ENCODE peak calls at places on chromosomes 6 and 20, in ten cellular contexts. One of them, this sample, is unnamed.

GRCh38 chr6:15555101-15556038 is 107.5 kb downstream of the DTNBP1 start:
- DNase-seq in AG09319: no peak
- DNase-seq in endothelial cell of umbilical vein: peak; percentile 26
- DNase-seq in GM06990: no peak
- DNase-seq in lung: no peak
- DNase-seq in cardiac muscle cell: no peak
- DNase-seq in activated B cell treated with CpG ODN at 0.5 μM for 24 hours: no peak
- DNase-seq in IMR-90: no peak
- DNase-seq in cardiac fibroblast: no peak
- DNase-seq in GM20000: no peak
- DNase-seq in this sample: no peak

GRCh38 chr6:14046476-14047068 is 71.0 kb upstream of the CD83 start:
- DNase-seq in GM06990: no peak
- DNase-seq in cardiac muscle cell: peak; percentile 68
- DNase-seq in endothelial cell of umbilical vein: peak; percentile 57
- DNase-seq in activated B cell treated with CpG ODN at 0.5 μM for 24 hours: no peak
- DNase-seq in cardiac fibroblast: peak; percentile 55
- DNase-seq in IMR-90: peak; percentile 48
- DNase-seq in lung: peak; percentile 49
- DNase-seq in AG09319: no peak
- DNase-seq in GM20000: peak; percentile 66
- DNase-seq in this sample: peak; percentile 62

GRCh38 chr6:124203812-124204167 is 400.1 kb downstream of the NKAIN2 start:
- DNase-seq in cardiac fibroblast: peak; percentile 21
- DNase-seq in endothelial cell of umbilical vein: no peak
- DNase-seq in cardiac muscle cell: no peak
- DNase-seq in IMR-90: no peak
- DNase-seq in activated B cell treated with CpG ODN at 0.5 μM for 24 hours: no peak
- DNase-seq in AG09319: no peak
- DNase-seq in GM06990: no peak
- DNase-seq in GM20000: no peak
- DNase-seq in lung: no peak
- DNase-seq in this sample: peak; percentile 78

GRCh38 chr20:20736303-20736702 is 23.9 kb upstream of the RALGAPA2 start:
- DNase-seq in cardiac muscle cell: no peak
- DNase-seq in endothelial cell of umbilical vein: no peak
- DNase-seq in AG09319: no peak
- DNase-seq in GM06990: no peak
- DNase-seq in IMR-90: no peak
- DNase-seq in activated B cell treated with CpG ODN at 0.5 μM for 24 hours: no peak
- DNase-seq in lung: no peak
- DNase-seq in cardiac fibroblast: no peak
- DNase-seq in GM20000: no peak
- DNase-seq in this sample: no peak

GRCh38 chr20:33789109-33789857 is 21.9 kb upstream of the CHMP4B start:
- DNase-seq in cardiac fibroblast: peak; percentile 95
- DNase-seq in lung: peak; percentile 92
- DNase-seq in activated B cell treated with CpG ODN at 0.5 μM for 24 hours: no peak
- DNase-seq in IMR-90: peak; percentile 96
- DNase-seq in AG09319: peak; percentile 56
- DNase-seq in GM06990: no peak
- DNase-seq in GM20000: no peak
- DNase-seq in cardiac muscle cell: peak; percentile 92
- DNase-seq in endothelial cell of umbilical vein: peak; percentile 99
- DNase-seq in this sample: peak; percentile 100

GRCh38 chr6:6918216-6918983 is 189.4 kb upstream of the RREB1 start:
- DNase-seq in cardiac muscle cell: no peak
- DNase-seq in IMR-90: peak; percentile 59
- DNase-seq in activated B cell treated with CpG ODN at 0.5 μM for 24 hours: no peak
- DNase-seq in AG09319: no peak
- DNase-seq in GM06990: peak; percentile 66
- DNase-seq in lung: no peak
- DNase-seq in cardiac fibroblast: peak; percentile 69
- DNase-seq in endothelial cell of umbilical vein: peak; percentile 8
- DNase-seq in GM20000: peak; percentile 83
- DNase-seq in this sample: peak; percentile 73

GRCh38 chr20:41650221-41650948 is 32.2 kb upstream of the CHD6 start:
- DNase-seq in AG09319: no peak
- DNase-seq in GM20000: no peak
- DNase-seq in cardiac fibroblast: no peak
- DNase-seq in activated B cell treated with CpG ODN at 0.5 μM for 24 hours: no peak
- DNase-seq in cardiac muscle cell: no peak
- DNase-seq in lung: no peak
- DNase-seq in endothelial cell of umbilical vein: no peak
- DNase-seq in IMR-90: no peak
- DNase-seq in GM06990: no peak
- DNase-seq in this sample: no peak

GRCh38 chr6:51842066-51842465 is 245.3 kb downstream of the PKHD1 start:
- DNase-seq in endothelial cell of umbilical vein: no peak
- DNase-seq in lung: no peak
- DNase-seq in AG09319: no peak
- DNase-seq in GM06990: no peak
- DNase-seq in cardiac fibroblast: no peak
- DNase-seq in cardiac muscle cell: no peak
- DNase-seq in activated B cell treated with CpG ODN at 0.5 μM for 24 hours: no peak
- DNase-seq in IMR-90: no peak
- DNase-seq in GM20000: no peak
- DNase-seq in this sample: no peak

GRCh38 chr20:7841967-7842301 is 98.3 kb downstream of the HAO1 start:
- DNase-seq in cardiac muscle cell: no peak
- DNase-seq in GM20000: no peak
- DNase-seq in IMR-90: peak; percentile 83
- DNase-seq in lung: no peak
- DNase-seq in GM06990: no peak
- DNase-seq in AG09319: peak; percentile 60
- DNase-seq in endothelial cell of umbilical vein: peak; percentile 93
- DNase-seq in activated B cell treated with CpG ODN at 0.5 μM for 24 hours: no peak
- DNase-seq in cardiac fibroblast: peak; percentile 96
- DNase-seq in this sample: peak; percentile 95

GRCh38 chr20:36371391-36371790 is 65.3 kb downstream of the DLGAP4 start:
- DNase-seq in AG09319: no peak
- DNase-seq in GM20000: no peak
- DNase-seq in endothelial cell of umbilical vein: no peak
- DNase-seq in GM06990: no peak
- DNase-seq in activated B cell treated with CpG ODN at 0.5 μM for 24 hours: no peak
- DNase-seq in lung: no peak
- DNase-seq in cardiac fibroblast: no peak
- DNase-seq in cardiac muscle cell: no peak
- DNase-seq in IMR-90: no peak
- DNase-seq in this sample: no peak

GRCh38 chr20:25669826-25670422 is 26.7 kb downstream of the ZNF337 start:
- DNase-seq in cardiac fibroblast: peak; percentile 61
- DNase-seq in GM20000: no peak
- DNase-seq in IMR-90: peak; percentile 87
- DNase-seq in cardiac muscle cell: peak; percentile 11
- DNase-seq in activated B cell treated with CpG ODN at 0.5 μM for 24 hours: no peak
- DNase-seq in AG09319: peak; percentile 47
- DNase-seq in GM06990: no peak
- DNase-seq in lung: no peak
- DNase-seq in endothelial cell of umbilical vein: no peak
- DNase-seq in this sample: peak; percentile 82

GRCh38 chr20:50226093-50226974 is 35.7 kb downstream of the CEBPB start:
- DNase-seq in cardiac fibroblast: peak; percentile 67
- DNase-seq in activated B cell treated with CpG ODN at 0.5 μM for 24 hours: no peak
- DNase-seq in GM20000: no peak
- DNase-seq in lung: peak; percentile 68
- DNase-seq in AG09319: peak; percentile 39
- DNase-seq in GM06990: no peak
- DNase-seq in cardiac muscle cell: no peak
- DNase-seq in IMR-90: peak; percentile 68
- DNase-seq in endothelial cell of umbilical vein: no peak
- DNase-seq in this sample: peak; percentile 24

GRCh38 chr20:50224052-50224451 is 33.4 kb downstream of the CEBPB start:
- DNase-seq in cardiac fibroblast: no peak
- DNase-seq in activated B cell treated with CpG ODN at 0.5 μM for 24 hours: no peak
- DNase-seq in lung: no peak
- DNase-seq in GM20000: no peak
- DNase-seq in GM06990: no peak
- DNase-seq in cardiac muscle cell: no peak
- DNase-seq in endothelial cell of umbilical vein: no peak
- DNase-seq in AG09319: no peak
- DNase-seq in IMR-90: no peak
- DNase-seq in this sample: no peak

GRCh38 chr20:50222568-50223320 is 32.1 kb downstream of the CEBPB start:
- DNase-seq in endothelial cell of umbilical vein: no peak
- DNase-seq in IMR-90: no peak
- DNase-seq in GM20000: no peak
- DNase-seq in GM06990: no peak
- DNase-seq in cardiac muscle cell: no peak
- DNase-seq in cardiac fibroblast: no peak
- DNase-seq in activated B cell treated with CpG ODN at 0.5 μM for 24 hours: no peak
- DNase-seq in lung: no peak
- DNase-seq in AG09319: no peak
- DNase-seq in this sample: no peak

GRCh38 chr20:50223321-50223995 is 32.8 kb downstream of the CEBPB start:
- DNase-seq in GM20000: no peak
- DNase-seq in cardiac muscle cell: no peak
- DNase-seq in IMR-90: no peak
- DNase-seq in AG09319: no peak
- DNase-seq in cardiac fibroblast: no peak
- DNase-seq in GM06990: no peak
- DNase-seq in lung: no peak
- DNase-seq in endothelial cell of umbilical vein: no peak
- DNase-seq in activated B cell treated with CpG ODN at 0.5 μM for 24 hours: no peak
- DNase-seq in this sample: no peak

GRCh38 chr20:50224553-50225255 is 34.1 kb downstream of the CEBPB start:
- DNase-seq in IMR-90: peak; percentile 97
- DNase-seq in lung: peak; percentile 54
- DNase-seq in activated B cell treated with CpG ODN at 0.5 μM for 24 hours: no peak
- DNase-seq in cardiac muscle cell: peak; percentile 51
- DNase-seq in GM06990: no peak
- DNase-seq in AG09319: peak; percentile 96
- DNase-seq in cardiac fibroblast: peak; percentile 96
- DNase-seq in GM20000: no peak
- DNase-seq in endothelial cell of umbilical vein: peak; percentile 63
- DNase-seq in this sample: peak; percentile 33
- TF ChIP-seq CTCF in IMR-90: peak; percentile 44
- TF ChIP-seq CTCF in lung: no peak
- TF ChIP-seq CTCF in activated B cell treated with CpG ODN at 0.5 μM for 24 hours: no peak
- TF ChIP-seq CTCF in cardiac muscle cell: peak; percentile 38
- TF ChIP-seq CTCF in GM06990: peak; percentile 3
- TF ChIP-seq CTCF in AG09319: peak; percentile 35
- TF ChIP-seq CTCF in cardiac fibroblast: peak; percentile 32
- TF ChIP-seq CTCF in GM20000: no peak
- TF ChIP-seq CTCF in endothelial cell of umbilical vein: no peak
- TF ChIP-seq CTCF in this sample: no peak

DNA sequence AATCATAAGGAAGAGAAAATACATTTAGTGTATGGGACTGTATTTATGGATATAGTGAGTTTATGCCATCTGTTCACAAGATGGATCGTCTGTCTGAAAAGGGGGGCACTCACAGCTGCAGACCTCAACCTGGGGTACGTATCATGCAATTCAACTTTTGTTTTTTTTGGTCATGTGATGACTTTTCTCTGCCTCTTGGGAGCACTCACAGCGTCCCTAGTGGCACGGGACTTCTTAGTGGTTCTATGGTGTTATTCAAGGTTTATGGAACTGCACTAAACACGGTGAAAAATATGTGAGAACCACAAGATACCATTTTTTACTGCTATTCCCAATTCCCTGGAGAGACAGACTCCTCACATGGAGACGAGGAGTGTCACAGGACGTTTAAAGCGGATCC is 60.4 kb upstream of the MPC1 start:
- DNase-seq in cardiac muscle cell: no peak
- DNase-seq in IMR-90: no peak
- DNase-seq in endothelial cell of umbilical vein: no peak
- DNase-seq in GM06990: no peak
- DNase-seq in GM20000: no peak
- DNase-seq in activated B cell treated with CpG ODN at 0.5 μM for 24 hours: no peak
- DNase-seq in AG09319: no peak
- DNase-seq in lung: no peak
- DNase-seq in cardiac fibroblast: no peak
- DNase-seq in this sample: no peak
- TF ChIP-seq CTCF in cardiac muscle cell: no peak
- TF ChIP-seq CTCF in IMR-90: no peak
- TF ChIP-seq CTCF in endothelial cell of umbilical vein: no peak
- TF ChIP-seq CTCF in GM06990: peak; percentile 33
- TF ChIP-seq CTCF in GM20000: no peak
- TF ChIP-seq CTCF in activated B cell treated with CpG ODN at 0.5 μM for 24 hours: no peak
- TF ChIP-seq CTCF in AG09319: no peak
- TF ChIP-seq CTCF in lung: no peak
- TF ChIP-seq CTCF in cardiac fibroblast: no peak
- TF ChIP-seq CTCF in this sample: no peak

DNA sequence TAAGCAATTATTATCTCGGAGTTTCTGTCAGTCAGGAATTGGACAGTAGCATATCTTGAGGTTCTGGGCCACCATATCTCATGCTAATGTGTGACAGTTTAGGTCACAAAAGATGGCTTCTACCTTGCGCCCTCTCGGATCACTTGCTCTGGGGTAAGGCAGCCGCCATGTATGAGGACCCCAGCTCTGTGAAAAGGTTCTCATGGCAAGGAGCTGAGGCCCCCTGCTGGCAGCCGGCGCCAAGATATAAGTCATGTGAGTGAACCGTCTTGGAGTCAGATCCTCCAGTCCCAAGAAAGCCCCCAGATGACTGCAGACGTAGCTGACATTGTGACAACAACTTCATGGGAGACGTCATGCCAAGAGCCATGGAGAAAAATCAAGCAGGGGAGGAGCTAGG is 670.8 kb downstream of the KIF16B start:
- DNase-seq in AG09319: no peak
- DNase-seq in cardiac muscle cell: no peak
- DNase-seq in lung: no peak
- DNase-seq in endothelial cell of umbilical vein: peak; percentile 23
- DNase-seq in IMR-90: no peak
- DNase-seq in GM20000: no peak
- DNase-seq in cardiac fibroblast: no peak
- DNase-seq in activated B cell treated with CpG ODN at 0.5 μM for 24 hours: no peak
- DNase-seq in GM06990: peak; percentile 15
- DNase-seq in this sample: peak; percentile 13
- TF ChIP-seq CTCF in AG09319: peak; percentile 19
- TF ChIP-seq CTCF in cardiac muscle cell: no peak
- TF ChIP-seq CTCF in lung: no peak
- TF ChIP-seq CTCF in endothelial cell of umbilical vein: peak; percentile 43
- TF ChIP-seq CTCF in IMR-90: no peak
- TF ChIP-seq CTCF in GM20000: no peak
- TF ChIP-seq CTCF in cardiac fibroblast: no peak
- TF ChIP-seq CTCF in activated B cell treated with CpG ODN at 0.5 μM for 24 hours: no peak
- TF ChIP-seq CTCF in GM06990: peak; percentile 70
- TF ChIP-seq CTCF in this sample: peak; percentile 19

GRCh38 chr6:144173971-144174370 is 23.7 kb downstream of the STX11 start:
- DNase-seq in activated B cell treated with CpG ODN at 0.5 μM for 24 hours: no peak
- DNase-seq in GM20000: no peak
- DNase-seq in lung: no peak
- DNase-seq in endothelial cell of umbilical vein: no peak
- DNase-seq in IMR-90: no peak
- DNase-seq in AG09319: no peak
- DNase-seq in cardiac muscle cell: no peak
- DNase-seq in GM06990: no peak
- DNase-seq in cardiac fibroblast: no peak
- DNase-seq in this sample: no peak
- TF ChIP-seq CTCF in activated B cell treated with CpG ODN at 0.5 μM for 24 hours: no peak
- TF ChIP-seq CTCF in GM20000: no peak
- TF ChIP-seq CTCF in lung: no peak
- TF ChIP-seq CTCF in endothelial cell of umbilical vein: no peak
- TF ChIP-seq CTCF in IMR-90: no peak
- TF ChIP-seq CTCF in AG09319: no peak
- TF ChIP-seq CTCF in cardiac muscle cell: no peak
- TF ChIP-seq CTCF in GM06990: no peak
- TF ChIP-seq CTCF in cardiac fibroblast: no peak
- TF ChIP-seq CTCF in this sample: no peak

This sample was measured in MCF 10A.